ENCODE peak calls at places on chromosomes 11 and 22, in five cellular contexts. X is HCT116, R is GM12878, B is HepG2, I is H1. Y is an unnamed sample.
A peak's percentile ranks its signal among the peaks of the same experiment; 100 is the strongest.

GRCh38 chr11:76564400-76564799 is 106.1 kb downstream of the LRRC32 start:
- DNase-seq in X (no peak), R (no peak), B (no peak), I (no peak), Y (no peak)

GRCh38 chr11:128716231-128716630 is 22.4 kb downstream of the FLI1 start:
- DNase-seq in X (no peak), R (no peak), B (no peak), I (no peak), Y (no peak)

GRCh38 chr11:19511413-19512183 is 201.0 kb upstream of the NAV2 start:
- DNase-seq in X (no peak), R (no peak), B (no peak), I (no peak), Y (no peak)

GRCh38 chr22:46433318-46433717 is 97.8 kb downstream of the TRMU start:
- DNase-seq in X (no peak), R (no peak), B (no peak), I (no peak), Y (no peak)

GRCh38 chr11:93481696-93482095 is 61.5 kb downstream of the SMCO4 start:
- DNase-seq in X (no peak), R (no peak), B (no peak), I (no peak), Y (no peak)

GRCh38 chr11:86179646-86180064 is 64.9 kb upstream of the EED start:
- DNase-seq in X (no peak), R (no peak), B (peak; percentile 23), I (no peak), Y (no peak)

GRCh38 chr11:119318240-119319135 is 1.6 kb upstream of the MCAM start:
- DNase-seq in X (no peak), R (peak; percentile 70), B (peak; percentile 52), I (no peak), Y (peak; percentile 81)

GRCh38 chr11:78192223-78192719 is 3.6 kb downstream of the USP35 start:
- DNase-seq in X (no peak), R (no peak), B (no peak), I (no peak), Y (peak; percentile 68)

DNA sequence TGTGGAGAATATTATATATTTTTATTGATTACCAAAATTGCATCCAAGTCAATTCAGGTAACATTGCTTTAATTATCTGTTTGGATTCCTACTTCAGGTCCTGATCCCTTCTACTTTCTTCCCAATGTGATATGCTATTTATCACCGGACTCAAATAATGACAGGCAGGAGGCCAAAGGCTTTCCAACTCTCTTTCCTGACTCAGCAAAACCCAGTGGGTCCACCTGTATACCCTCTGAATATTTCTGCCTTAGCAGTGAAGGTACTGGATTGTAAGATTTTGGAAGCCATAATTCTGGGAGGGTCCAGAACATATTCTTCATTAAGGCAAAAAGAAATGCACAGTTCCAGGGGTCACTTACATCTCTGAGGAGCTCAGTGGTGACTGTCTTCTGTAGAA is 260.2 kb upstream of the UBASH3B start:
- DNase-seq in X (no peak), R (no peak), B (no peak), I (no peak), Y (no peak)
- TF ChIP-seq ZNF274 in X (no peak), R (no peak), B (no peak), I (no peak), Y (no peak)

GRCh38 chr11:535519-536454 is at the start of gene HRAS:
- DNase-seq in X (peak; percentile 86), R (peak; percentile 59), B (peak; percentile 83), I (peak; percentile 94), Y (peak; percentile 96)

GRCh38 chr11:538431-539051 is 1.2 kb downstream of the LRRC56 start:
- DNase-seq in X (no peak), R (no peak), B (no peak), I (peak; percentile 39), Y (no peak)

GRCh38 chr11:539971-540481 is 2.7 kb downstream of the LRRC56 start:
- DNase-seq in X (no peak), R (no peak), B (no peak), I (peak; percentile 41), Y (no peak)

GRCh38 chr11:536841-537621 is at the start of gene LRRC56:
- DNase-seq in X (peak; percentile 84), R (peak; percentile 79), B (peak; percentile 81), I (peak; percentile 88), Y (peak; percentile 95)

DNA sequence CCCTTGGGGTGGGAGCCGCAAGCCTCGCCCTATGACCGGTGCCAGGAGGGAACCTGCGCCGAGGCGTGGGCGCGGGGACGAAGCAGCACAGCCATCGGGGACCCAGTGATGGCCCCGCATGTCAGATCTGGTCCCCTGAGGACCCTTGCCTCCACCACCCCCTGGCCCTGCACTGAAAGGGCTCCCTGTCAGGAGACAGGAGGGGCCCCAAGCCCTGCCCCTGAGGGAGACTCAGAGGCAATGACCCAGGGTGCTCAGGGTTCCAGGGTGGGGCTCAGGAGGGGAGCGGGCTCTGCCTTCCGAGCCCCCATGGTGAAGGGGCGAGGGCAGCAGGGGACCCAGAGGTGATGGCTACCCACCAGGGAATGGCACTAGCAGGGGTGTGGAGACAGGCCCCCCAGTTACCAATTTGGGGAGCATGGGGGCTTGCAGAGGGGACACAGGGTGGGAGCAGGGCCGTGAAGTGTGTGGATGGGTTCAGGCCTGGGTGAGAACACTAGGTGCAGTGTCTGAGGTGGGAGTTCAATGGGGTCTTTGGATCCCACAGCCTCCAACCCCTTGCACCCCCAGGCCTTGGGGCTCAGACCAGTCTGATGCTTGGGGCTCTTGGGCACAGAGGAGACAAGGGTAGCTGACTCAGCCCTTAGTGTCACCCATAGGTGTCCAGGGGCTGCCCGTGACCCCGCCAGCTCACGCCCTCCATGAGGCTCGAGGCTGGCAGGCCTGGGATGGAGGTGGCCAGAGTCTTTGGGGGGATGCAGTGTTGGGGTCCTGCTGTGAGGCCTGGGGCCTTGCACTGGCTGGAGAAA is 499 bp downstream of the LRRC56 start:
- DNase-seq in X (no peak), R (no peak), B (no peak), I (no peak), Y (no peak)
- TF ChIP-seq EZH2 in X (no peak), R (no peak), B (no peak), I (no peak), Y (no peak)

GRCh38 chr22:36330655-36331305 is 57.0 kb downstream of the MYH9 start:
- DNase-seq in X (no peak), R (no peak), B (no peak), I (no peak), Y (no peak)
- TF ChIP-seq ZNF274 in X (no peak), R (no peak), B (no peak), I (no peak), Y (no peak)

GRCh38 chr11:67024410-67024809 is 1.5 kb downstream of the SYT12 start:
- DNase-seq in X (no peak), R (no peak), B (no peak), I (no peak), Y (no peak)

GRCh38 chr11:67023957-67024353 is 1.0 kb downstream of the SYT12 start:
- DNase-seq in X (no peak), R (no peak), B (no peak), I (no peak), Y (no peak)

GRCh38 chr11:67022341-67022933 is 497 bp upstream of the SYT12 start:
- DNase-seq in X (peak; percentile 75), R (no peak), B (no peak), I (no peak), Y (no peak)

GRCh38 chr11:67024966-67025365 is 2.0 kb downstream of the SYT12 start:
- DNase-seq in X (no peak), R (no peak), B (no peak), I (no peak), Y (no peak)

GRCh38 chr11:67022961-67023956 is at the start of gene SYT12:
- DNase-seq in X (no peak), R (no peak), B (no peak), I (peak; percentile 72), Y (no peak)
- TF ChIP-seq EZH2 in X (no peak), R (no peak), B (peak; percentile 23), I (no peak), Y (no peak)

DNA sequence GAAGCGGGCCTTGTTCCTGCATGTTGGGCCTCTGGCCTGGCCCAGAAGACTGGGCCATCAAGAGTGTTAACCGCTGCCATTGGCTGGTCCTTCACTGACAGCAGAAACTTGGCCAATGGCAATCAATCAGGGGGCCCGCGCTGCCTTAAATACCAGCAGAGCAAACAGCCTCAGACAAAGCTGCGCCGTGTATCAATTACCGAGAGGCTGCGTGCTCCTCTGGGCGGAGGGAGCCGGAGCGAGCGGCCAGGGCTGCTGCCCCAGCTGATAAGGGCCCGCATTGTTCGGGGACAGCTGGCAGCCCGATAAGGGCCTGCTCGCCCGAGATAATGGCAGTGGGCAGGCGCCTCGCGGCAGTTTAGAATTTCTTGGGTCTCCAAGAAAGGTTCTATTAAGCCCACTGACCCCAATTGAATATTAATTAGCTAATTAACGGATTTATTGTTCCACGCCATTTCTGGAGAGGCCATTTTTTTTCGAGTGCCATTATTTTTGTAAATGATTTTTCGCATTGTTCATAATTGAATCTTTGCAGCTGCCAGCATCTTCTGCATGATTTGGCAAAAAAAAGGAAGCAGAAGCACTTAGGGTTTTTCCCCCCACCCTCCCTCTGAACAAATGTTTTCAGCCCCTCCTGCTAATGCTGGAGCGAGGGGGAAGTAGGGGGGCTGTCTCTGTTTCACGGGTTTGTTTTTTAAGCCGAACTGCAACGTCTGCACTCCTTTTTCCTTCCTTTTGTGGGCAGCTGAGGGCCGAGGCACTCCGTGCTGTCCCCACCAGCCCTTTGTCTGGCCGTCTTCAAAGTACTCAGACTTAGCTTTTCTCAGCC is 37.6 kb upstream of the RIC3 start:
- DNase-seq in X (no peak), R (no peak), B (no peak), I (peak; percentile 49), Y (peak; percentile 87)
- TF ChIP-seq ZNF274 in X (no peak), R (no peak), B (no peak), I (no peak), Y (peak; percentile 48)

DNA sequence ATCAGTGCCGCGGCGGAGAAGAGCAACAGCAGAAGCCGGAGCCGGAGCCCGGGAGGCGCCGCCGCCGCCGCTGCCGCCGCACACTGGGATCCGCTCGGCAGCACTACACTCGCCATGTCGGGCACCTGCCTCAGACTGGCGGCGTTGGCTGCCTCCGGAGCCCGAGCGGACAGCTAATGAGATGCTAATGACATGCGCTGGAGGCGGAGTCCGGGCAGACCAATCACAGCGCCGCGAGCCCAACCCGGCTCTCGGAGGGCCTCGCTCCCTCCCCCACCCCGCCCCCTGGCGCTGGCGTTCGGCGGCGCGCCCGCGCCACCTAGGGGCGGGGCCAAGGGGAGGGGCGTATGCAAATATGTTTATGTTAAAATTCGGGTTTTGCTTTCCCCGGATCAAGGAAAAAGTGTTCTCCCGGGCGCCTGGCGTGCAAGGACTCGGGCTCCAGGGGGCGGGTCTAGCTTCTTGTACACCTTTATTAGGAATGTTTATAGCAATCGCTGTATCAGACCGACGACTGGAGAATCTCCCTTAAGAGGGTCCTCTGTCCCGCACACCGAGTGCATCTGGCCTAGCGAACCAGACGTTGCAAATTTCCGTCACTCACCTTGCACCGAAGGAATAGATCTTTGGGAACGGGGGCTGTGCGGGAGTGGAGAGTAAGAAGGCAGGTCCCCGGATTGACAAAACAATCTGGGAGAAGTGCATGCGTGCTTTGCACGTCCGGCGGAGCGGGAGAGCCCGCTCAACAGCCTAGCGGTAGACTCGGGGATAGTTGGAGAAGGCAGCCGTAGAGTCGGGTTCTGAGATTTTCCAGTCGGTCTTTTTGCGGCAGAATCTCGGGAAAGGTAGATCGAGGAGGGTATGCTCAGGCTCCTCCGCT is at the start of gene CADM1:
- DNase-seq in X (no peak), R (no peak), B (peak; percentile 92), I (peak; percentile 95), Y (peak; percentile 70)
- TF ChIP-seq EZH2 in X (no peak), R (no peak), B (no peak), I (no peak), Y (no peak)

GRCh38 chr11:74278721-74279148 is 32.7 kb downstream of the P4HA3 start:
- DNase-seq in X (no peak), R (no peak), B (no peak), I (no peak), Y (no peak)
- TF ChIP-seq ZNF274 in X (no peak), R (no peak), B (no peak), I (no peak), Y (no peak)